ENCODE peak calls at places on chromosomes 6 and 20, in nine cellular contexts. One of them, this sample, is unnamed.

GRCh38 chr6:130629640-130630039 is 197.6 kb upstream of the SMLR1 start:
- DNase-seq in NCI-H510A treated with DMSO at 0.1 percent for 48 hours: no peak
- DNase-seq in glutamatergic neuron: no peak
- DNase-seq in stimulated activated CD4-positive, alpha-beta T cell treated with anti-CD3 and anti-CD28 coated beads, Interleukin-12 subunit alpha, Interleukin-12 subunit beta, amount 100 ng/mL, for 4 hours: no peak
- DNase-seq in ELR: no peak
- DNase-seq in psoas muscle: no peak
- DNase-seq in IMR-90: no peak
- DNase-seq in natural killer cell: no peak
- DNase-seq in neural crest cell: no peak
- DNase-seq in this sample: no peak

GRCh38 chr6:44000164-44000842 is 126.9 kb downstream of the MRPL14 start:
- DNase-seq in glutamatergic neuron: no peak
- DNase-seq in IMR-90: peak
- DNase-seq in psoas muscle: peak
- DNase-seq in natural killer cell: no peak
- DNase-seq in ELR: no peak
- DNase-seq in NCI-H510A treated with DMSO at 0.1 percent for 48 hours: peak
- DNase-seq in neural crest cell: no peak
- DNase-seq in stimulated activated CD4-positive, alpha-beta T cell treated with anti-CD3 and anti-CD28 coated beads, Interleukin-12 subunit alpha, Interleukin-12 subunit beta, amount 100 ng/mL, for 4 hours: no peak
- DNase-seq in this sample: no peak

GRCh38 chr6:74066168-74066871 is 370.3 kb downstream of the CD109 start:
- DNase-seq in IMR-90: peak
- DNase-seq in stimulated activated CD4-positive, alpha-beta T cell treated with anti-CD3 and anti-CD28 coated beads, Interleukin-12 subunit alpha, Interleukin-12 subunit beta, amount 100 ng/mL, for 4 hours: no peak
- DNase-seq in ELR: peak
- DNase-seq in natural killer cell: no peak
- DNase-seq in NCI-H510A treated with DMSO at 0.1 percent for 48 hours: no peak
- DNase-seq in glutamatergic neuron: no peak
- DNase-seq in psoas muscle: no peak
- DNase-seq in neural crest cell: no peak
- DNase-seq in this sample: peak

GRCh38 chr6:79707621-79708020 is 76.5 kb downstream of the SH3BGRL2 start:
- DNase-seq in ELR: no peak
- DNase-seq in NCI-H510A treated with DMSO at 0.1 percent for 48 hours: no peak
- DNase-seq in psoas muscle: no peak
- DNase-seq in glutamatergic neuron: no peak
- DNase-seq in stimulated activated CD4-positive, alpha-beta T cell treated with anti-CD3 and anti-CD28 coated beads, Interleukin-12 subunit alpha, Interleukin-12 subunit beta, amount 100 ng/mL, for 4 hours: no peak
- DNase-seq in natural killer cell: no peak
- DNase-seq in IMR-90: no peak
- DNase-seq in neural crest cell: no peak
- DNase-seq in this sample: no peak

GRCh38 chr6:170149681-170150589 is 140.9 kb downstream of the DLL1 start:
- DNase-seq in psoas muscle: peak
- DNase-seq in neural crest cell: no peak
- DNase-seq in stimulated activated CD4-positive, alpha-beta T cell treated with anti-CD3 and anti-CD28 coated beads, Interleukin-12 subunit alpha, Interleukin-12 subunit beta, amount 100 ng/mL, for 4 hours: no peak
- DNase-seq in glutamatergic neuron: no peak
- DNase-seq in IMR-90: no peak
- DNase-seq in natural killer cell: no peak
- DNase-seq in ELR: no peak
- DNase-seq in NCI-H510A treated with DMSO at 0.1 percent for 48 hours: peak
- DNase-seq in this sample: no peak

GRCh38 chr20:18005170-18005989 is 36.6 kb downstream of the MGME1 start:
- DNase-seq in glutamatergic neuron: no peak
- DNase-seq in IMR-90: no peak
- DNase-seq in neural crest cell: no peak
- DNase-seq in NCI-H510A treated with DMSO at 0.1 percent for 48 hours: no peak
- DNase-seq in natural killer cell: no peak
- DNase-seq in ELR: no peak
- DNase-seq in stimulated activated CD4-positive, alpha-beta T cell treated with anti-CD3 and anti-CD28 coated beads, Interleukin-12 subunit alpha, Interleukin-12 subunit beta, amount 100 ng/mL, for 4 hours: no peak
- DNase-seq in psoas muscle: no peak
- DNase-seq in this sample: no peak

GRCh38 chr6:132570221-132570777 is at the start of gene TAAR6:
- DNase-seq in ELR: no peak
- DNase-seq in natural killer cell: no peak
- DNase-seq in neural crest cell: no peak
- DNase-seq in psoas muscle: no peak
- DNase-seq in NCI-H510A treated with DMSO at 0.1 percent for 48 hours: no peak
- DNase-seq in stimulated activated CD4-positive, alpha-beta T cell treated with anti-CD3 and anti-CD28 coated beads, Interleukin-12 subunit alpha, Interleukin-12 subunit beta, amount 100 ng/mL, for 4 hours: no peak
- DNase-seq in IMR-90: no peak
- DNase-seq in glutamatergic neuron: no peak
- DNase-seq in this sample: no peak

GRCh38 chr6:150902142-150902800 is 36.8 kb downstream of the MTHFD1L start:
- DNase-seq in neural crest cell: no peak
- DNase-seq in ELR: no peak
- DNase-seq in stimulated activated CD4-positive, alpha-beta T cell treated with anti-CD3 and anti-CD28 coated beads, Interleukin-12 subunit alpha, Interleukin-12 subunit beta, amount 100 ng/mL, for 4 hours: no peak
- DNase-seq in psoas muscle: no peak
- DNase-seq in IMR-90: no peak
- DNase-seq in glutamatergic neuron: no peak
- DNase-seq in natural killer cell: no peak
- DNase-seq in NCI-H510A treated with DMSO at 0.1 percent for 48 hours: no peak
- DNase-seq in this sample: no peak

GRCh38 chr6:3748208-3748701 is 3.3 kb downstream of the PXDC1 start:
- DNase-seq in neural crest cell: peak
- DNase-seq in stimulated activated CD4-positive, alpha-beta T cell treated with anti-CD3 and anti-CD28 coated beads, Interleukin-12 subunit alpha, Interleukin-12 subunit beta, amount 100 ng/mL, for 4 hours: peak
- DNase-seq in natural killer cell: no peak
- DNase-seq in glutamatergic neuron: peak
- DNase-seq in IMR-90: peak
- DNase-seq in ELR: peak
- DNase-seq in psoas muscle: peak
- DNase-seq in NCI-H510A treated with DMSO at 0.1 percent for 48 hours: peak
- DNase-seq in this sample: peak

GRCh38 chr6:159089909-159090308 is 45.1 kb upstream of the TAGAP start:
- DNase-seq in natural killer cell: no peak
- DNase-seq in neural crest cell: no peak
- DNase-seq in ELR: no peak
- DNase-seq in NCI-H510A treated with DMSO at 0.1 percent for 48 hours: no peak
- DNase-seq in glutamatergic neuron: no peak
- DNase-seq in IMR-90: no peak
- DNase-seq in psoas muscle: no peak
- DNase-seq in stimulated activated CD4-positive, alpha-beta T cell treated with anti-CD3 and anti-CD28 coated beads, Interleukin-12 subunit alpha, Interleukin-12 subunit beta, amount 100 ng/mL, for 4 hours: no peak
- DNase-seq in this sample: no peak

GRCh38 chr20:33731693-33732165 is at the start of gene ZNF341:
- DNase-seq in psoas muscle: peak
- DNase-seq in natural killer cell: peak
- DNase-seq in ELR: peak
- DNase-seq in IMR-90: peak
- DNase-seq in glutamatergic neuron: peak
- DNase-seq in neural crest cell: peak
- DNase-seq in NCI-H510A treated with DMSO at 0.1 percent for 48 hours: peak
- DNase-seq in stimulated activated CD4-positive, alpha-beta T cell treated with anti-CD3 and anti-CD28 coated beads, Interleukin-12 subunit alpha, Interleukin-12 subunit beta, amount 100 ng/mL, for 4 hours: peak
- DNase-seq in this sample: peak

GRCh38 chr6:149015224-149015876 is 268.5 kb downstream of the UST start:
- DNase-seq in IMR-90: peak
- DNase-seq in neural crest cell: no peak
- DNase-seq in ELR: peak
- DNase-seq in stimulated activated CD4-positive, alpha-beta T cell treated with anti-CD3 and anti-CD28 coated beads, Interleukin-12 subunit alpha, Interleukin-12 subunit beta, amount 100 ng/mL, for 4 hours: no peak
- DNase-seq in natural killer cell: no peak
- DNase-seq in psoas muscle: no peak
- DNase-seq in glutamatergic neuron: no peak
- DNase-seq in NCI-H510A treated with DMSO at 0.1 percent for 48 hours: no peak
- DNase-seq in this sample: peak

GRCh38 chr20:10662661-10663458 is 10.9 kb downstream of the JAG1 start:
- DNase-seq in ELR: no peak
- DNase-seq in natural killer cell: no peak
- DNase-seq in psoas muscle: no peak
- DNase-seq in stimulated activated CD4-positive, alpha-beta T cell treated with anti-CD3 and anti-CD28 coated beads, Interleukin-12 subunit alpha, Interleukin-12 subunit beta, amount 100 ng/mL, for 4 hours: no peak
- DNase-seq in glutamatergic neuron: no peak
- DNase-seq in NCI-H510A treated with DMSO at 0.1 percent for 48 hours: no peak
- DNase-seq in IMR-90: no peak
- DNase-seq in neural crest cell: no peak
- DNase-seq in this sample: no peak

GRCh38 chr6:5666695-5667094 is 340.0 kb downstream of the NRN1 start:
- DNase-seq in IMR-90: no peak
- DNase-seq in neural crest cell: no peak
- DNase-seq in NCI-H510A treated with DMSO at 0.1 percent for 48 hours: no peak
- DNase-seq in psoas muscle: no peak
- DNase-seq in glutamatergic neuron: no peak
- DNase-seq in stimulated activated CD4-positive, alpha-beta T cell treated with anti-CD3 and anti-CD28 coated beads, Interleukin-12 subunit alpha, Interleukin-12 subunit beta, amount 100 ng/mL, for 4 hours: no peak
- DNase-seq in ELR: no peak
- DNase-seq in natural killer cell: no peak
- DNase-seq in this sample: no peak

GRCh38 chr20:14853079-14853478 is 515.7 kb upstream of the FLRT3 start:
- DNase-seq in IMR-90: no peak
- DNase-seq in natural killer cell: no peak
- DNase-seq in NCI-H510A treated with DMSO at 0.1 percent for 48 hours: peak
- DNase-seq in neural crest cell: no peak
- DNase-seq in psoas muscle: no peak
- DNase-seq in ELR: no peak
- DNase-seq in stimulated activated CD4-positive, alpha-beta T cell treated with anti-CD3 and anti-CD28 coated beads, Interleukin-12 subunit alpha, Interleukin-12 subunit beta, amount 100 ng/mL, for 4 hours: no peak
- DNase-seq in glutamatergic neuron: no peak
- DNase-seq in this sample: no peak

GRCh38 chr20:13022401-13023170 is 13.8 kb downstream of the SPTLC3 start:
- DNase-seq in ELR: peak
- DNase-seq in glutamatergic neuron: no peak
- DNase-seq in IMR-90: peak
- DNase-seq in neural crest cell: no peak
- DNase-seq in natural killer cell: no peak
- DNase-seq in psoas muscle: no peak
- DNase-seq in stimulated activated CD4-positive, alpha-beta T cell treated with anti-CD3 and anti-CD28 coated beads, Interleukin-12 subunit alpha, Interleukin-12 subunit beta, amount 100 ng/mL, for 4 hours: no peak
- DNase-seq in NCI-H510A treated with DMSO at 0.1 percent for 48 hours: no peak
- DNase-seq in this sample: peak

This sample was measured in brain microvascular endothelial cell.